ENCODE peak calls at places on chromosomes 6 and 20, in seven cellular contexts. G is erythroblast; B is activated CD8-positive, alpha-beta memory T cell treated with anti-CD3 and anti-CD28 coated beads for 24 hours; C is H7; H is upper lobe of right lung; E is GM06990; I is stimulated activated CD8-positive, alpha-beta memory T cell treated with anti-CD3 and anti-CD28 coated beads, Interleukin-7, amount 100 ng/mL, for 4 hours. J is an unnamed sample.

GRCh38 chr6:17144016-17144415 is 42.2 kb downstream of the STMND1 start:
- DNase-seq in G (no peak), B (no peak), C (no peak), H (no peak), E (no peak), I (no peak), J (no peak)

GRCh38 chr6:138817799-138818198 is 21.9 kb downstream of the ECT2L start:
- DNase-seq in G (no peak), B (no peak), C (peak), H (peak), E (peak), I (no peak), J (no peak)

GRCh38 chr6:112571886-112572285 is 224.8 kb downstream of the RFPL4B start:
- DNase-seq in G (no peak), B (no peak), C (no peak), H (no peak), E (no peak), I (no peak), J (no peak)

GRCh38 chr20:60586417-60587105 is 628.3 kb downstream of the CDH26 start:
- DNase-seq in G (no peak), B (no peak), C (no peak), H (no peak), E (no peak), I (no peak), J (no peak)

GRCh38 chr6:90502866-90503407 is 83.9 kb downstream of the MAP3K7 start:
- DNase-seq in G (peak), B (no peak), C (peak), H (no peak), E (no peak), I (no peak), J (peak)

GRCh38 chr6:13274707-13275434 is 53.5 kb downstream of the TBC1D7 start:
- DNase-seq in G (no peak), B (no peak), C (no peak), H (no peak), E (no peak), I (no peak), J (no peak)

GRCh38 chr6:40759259-40759658 is 172.1 kb upstream of the LRFN2 start:
- DNase-seq in G (no peak), B (no peak), C (no peak), H (no peak), E (no peak), I (no peak), J (no peak)

GRCh38 chr20:31721408-31722332 is 998 bp downstream of the BCL2L1 start:
- DNase-seq in G (peak), B (peak), C (peak), H (peak), E (no peak), I (no peak), J (no peak)

GRCh38 chr6:145427232-145427631 is 308.1 kb downstream of the EPM2A start:
- DNase-seq in G (no peak), B (no peak), C (no peak), H (no peak), E (no peak), I (no peak), J (no peak)

GRCh38 chr20:36470482-36471062 is 70.7 kb upstream of the MYL9 start:
- DNase-seq in G (no peak), B (no peak), C (no peak), H (no peak), E (no peak), I (no peak), J (no peak)

GRCh38 chr6:163751032-163751525 is 336.6 kb downstream of the QKI start:
- DNase-seq in G (no peak), B (no peak), C (peak), H (peak), E (no peak), I (peak), J (no peak)

GRCh38 chr6:26743941-26744699 is 84.6 kb upstream of the ZNF322 start:
- DNase-seq in G (no peak), B (no peak), C (peak), H (no peak), E (no peak), I (no peak), J (no peak)

GRCh38 chr6:106997392-106998257 is 23.1 kb upstream of the CD24 start:
- DNase-seq in G (peak), B (peak), C (peak), H (peak), E (no peak), I (peak), J (peak)

GRCh38 chr20:38751360-38751976 is 3.2 kb downstream of the ACTR5 start:
- DNase-seq in G (peak), B (no peak), C (peak), H (no peak), E (no peak), I (no peak), J (peak)

GRCh38 chr20:51128198-51128597 is 105.3 kb upstream of the KCNG1 start:
- DNase-seq in G (no peak), B (no peak), C (no peak), H (no peak), E (no peak), I (no peak), J (no peak)

GRCh38 chr6:161406633-161407032 is 132.8 kb upstream of the AGPAT4 start:
- DNase-seq in G (no peak), B (no peak), C (no peak), H (no peak), E (no peak), I (no peak), J (no peak)

GRCh38 chr20:42700423-42700822 is 489.3 kb downstream of the PTPRT start:
- DNase-seq in G (no peak), B (no peak), C (no peak), H (no peak), E (no peak), I (no peak), J (no peak)

GRCh38 chr6:170019259-170020040 is 268.0 kb downstream of the ERMARD start:
- DNase-seq in G (no peak), B (no peak), C (no peak), H (no peak), E (no peak), I (no peak), J (no peak)

GRCh38 chr6:29967379-29968010 is 25.2 kb downstream of the HLA-A start:
- DNase-seq in G (peak), B (no peak), C (no peak), H (no peak), E (no peak), I (no peak), J (peak)

GRCh38 chr6:135358907-135359459 is 138.6 kb downstream of the AHI1 start:
- DNase-seq in G (no peak), B (no peak), C (no peak), H (no peak), E (no peak), I (no peak), J (no peak)

GRCh38 chr20:57715268-57715904 is 5.6 kb upstream of the PMEPA1 start:
- DNase-seq in G (no peak), B (no peak), C (peak), H (no peak), E (no peak), I (no peak), J (no peak)

J was measured in HepG2.